ENCODE peak calls at places on chromosomes 1 and 21, in six cellular contexts. F, V, K, I, P and O are unnamed samples.

GRCh38 chr1:21335750-21336168 is 45.5 kb upstream of the ECE1 start:
- DNase-seq in F (no peak), V (no peak), K (no peak), I (no peak), P (no peak), O (peak; percentile 77)

GRCh38 chr1:84379128-84379527 is 19.2 kb upstream of the DNASE2B start:
- DNase-seq in F (no peak), V (no peak), K (peak; percentile 90), I (no peak), P (no peak), O (peak; percentile 79)

GRCh38 chr1:165253818-165254254 is 102.7 kb downstream of the LMX1A start:
- DNase-seq in F (no peak), V (no peak), K (no peak), I (no peak), P (no peak), O (no peak)

GRCh38 chr1:166353162-166353561 is 186.4 kb upstream of the FAM78B start:
- DNase-seq in F (no peak), V (no peak), K (no peak), I (no peak), P (no peak), O (no peak)

GRCh38 chr1:240385985-240386978 is 225.7 kb downstream of the GREM2 start:
- DNase-seq in F (no peak), V (no peak), K (peak; percentile 94), I (peak; percentile 51), P (no peak), O (peak; percentile 85)

GRCh38 chr1:150161747-150162581 is 12.2 kb downstream of the PLEKHO1 start:
- DNase-seq in F (no peak), V (no peak), K (peak; percentile 49), I (no peak), P (no peak), O (peak; percentile 21)

GRCh38 chr1:9048551-9048950 is 20.9 kb downstream of the SLC2A5 start:
- DNase-seq in F (no peak), V (no peak), K (no peak), I (no peak), P (no peak), O (no peak)

GRCh38 chr21:45528981-45529784 is 13.1 kb downstream of the SLC19A1 start:
- DNase-seq in F (peak; percentile 7), V (no peak), K (no peak), I (no peak), P (no peak), O (no peak)

GRCh38 chr21:33386222-33386784 is 16.9 kb upstream of the IFNGR2 start:
- DNase-seq in F (no peak), V (no peak), K (no peak), I (no peak), P (no peak), O (no peak)

GRCh38 chr1:115539061-115539460 is 102.7 kb upstream of the VANGL1 start:
- DNase-seq in F (peak; percentile 26), V (peak; percentile 38), K (peak; percentile 26), I (no peak), P (no peak), O (peak; percentile 32)

GRCh38 chr1:56258395-56258794 is 321.0 kb downstream of the PLPP3 start:
- DNase-seq in F (peak; percentile 44), V (no peak), K (no peak), I (no peak), P (no peak), O (no peak)

GRCh38 chr1:53945183-53945432 is 391 bp downstream of the IFT25 start:
- DNase-seq in F (no peak), V (no peak), K (no peak), I (no peak), P (no peak), O (peak; percentile 10)

GRCh38 chr1:182608850-182609610 is 4.8 kb upstream of the RGS16 start:
- DNase-seq in F (no peak), V (no peak), K (peak; percentile 61), I (no peak), P (no peak), O (peak; percentile 49)

GRCh38 chr1:63917571-63918394 is 144.0 kb downstream of the ROR1 start:
- DNase-seq in F (no peak), V (no peak), K (peak; percentile 21), I (no peak), P (no peak), O (peak; percentile 8)

GRCh38 chr1:160993544-160993943 is 27.4 kb downstream of the F11R start:
- DNase-seq in F (no peak), V (no peak), K (peak; percentile 77), I (no peak), P (no peak), O (no peak)

GRCh38 chr1:211327341-211327921 is 798 bp downstream of the TRAF5 start:
- DNase-seq in F (no peak), V (no peak), K (peak; percentile 71), I (peak; percentile 95), P (peak; percentile 78), O (no peak)

GRCh38 chr21:34774750-34775149 is 106.0 kb downstream of the CLIC6 start:
- DNase-seq in F (no peak), V (no peak), K (no peak), I (no peak), P (no peak), O (no peak)

DNA sequence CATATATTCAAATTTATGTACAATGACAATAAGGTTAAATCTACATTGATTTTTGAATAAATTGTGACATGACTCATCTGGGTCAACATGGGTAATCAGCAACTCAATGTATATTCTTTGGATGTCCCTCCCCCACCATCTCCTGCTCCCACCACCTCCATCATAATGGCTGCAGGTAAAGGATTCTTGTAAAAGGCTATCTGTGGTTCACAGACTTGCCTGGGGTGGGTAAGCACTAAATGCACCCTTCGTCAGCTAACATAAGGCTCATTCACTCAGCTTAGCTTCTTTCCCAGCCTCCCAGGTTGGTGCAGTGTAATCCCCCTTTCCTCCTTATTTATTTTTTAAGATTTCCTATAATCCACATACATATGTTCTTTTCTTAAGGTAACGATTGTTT is 355.7 kb upstream of the DPYD start:
- DNase-seq in F (no peak), V (no peak), K (no peak), I (no peak), P (no peak), O (no peak)
- H3K36me3 ChIP-seq in F (no peaks in the 10 kb centered on the region), V (no peaks in the 10 kb centered on the region), K (no peaks in the 10 kb centered on the region), I (no peaks in the 10 kb centered on the region), P (no peaks in the 10 kb centered on the region), O (no peaks in the 10 kb centered on the region)

GRCh38 chr1:3514404-3514803 is 59.9 kb downstream of the ARHGEF16 start:
- DNase-seq in F (no peak), V (no peak), K (no peak), I (no peak), P (no peak), O (no peak)
- TF ChIP-seq CTCF in F (no peak), V (no peak), K (no peak), I (no peak), P (no peak), O (no peak)

GRCh38 chr1:220691039-220691684 is 999 bp downstream of the C1orf115 start:
- DNase-seq in F (no peak), V (no peak), K (no peak), I (no peak), P (no peak), O (no peak)

GRCh38 chr1:220687809-220688208 is 2.4 kb upstream of the C1orf115 start:
- DNase-seq in F (no peak), V (no peak), K (no peak), I (no peak), P (no peak), O (no peak)

GRCh38 chr1:220689696-220690095 is 467 bp upstream of the C1orf115 start:
- DNase-seq in F (no peak), V (no peak), K (no peak), I (no peak), P (no peak), O (no peak)

GRCh38 chr1:220692436-220693228 is 2.5 kb downstream of the C1orf115 start:
- DNase-seq in F (no peak), V (no peak), K (no peak), I (no peak), P (no peak), O (no peak)

DNA sequence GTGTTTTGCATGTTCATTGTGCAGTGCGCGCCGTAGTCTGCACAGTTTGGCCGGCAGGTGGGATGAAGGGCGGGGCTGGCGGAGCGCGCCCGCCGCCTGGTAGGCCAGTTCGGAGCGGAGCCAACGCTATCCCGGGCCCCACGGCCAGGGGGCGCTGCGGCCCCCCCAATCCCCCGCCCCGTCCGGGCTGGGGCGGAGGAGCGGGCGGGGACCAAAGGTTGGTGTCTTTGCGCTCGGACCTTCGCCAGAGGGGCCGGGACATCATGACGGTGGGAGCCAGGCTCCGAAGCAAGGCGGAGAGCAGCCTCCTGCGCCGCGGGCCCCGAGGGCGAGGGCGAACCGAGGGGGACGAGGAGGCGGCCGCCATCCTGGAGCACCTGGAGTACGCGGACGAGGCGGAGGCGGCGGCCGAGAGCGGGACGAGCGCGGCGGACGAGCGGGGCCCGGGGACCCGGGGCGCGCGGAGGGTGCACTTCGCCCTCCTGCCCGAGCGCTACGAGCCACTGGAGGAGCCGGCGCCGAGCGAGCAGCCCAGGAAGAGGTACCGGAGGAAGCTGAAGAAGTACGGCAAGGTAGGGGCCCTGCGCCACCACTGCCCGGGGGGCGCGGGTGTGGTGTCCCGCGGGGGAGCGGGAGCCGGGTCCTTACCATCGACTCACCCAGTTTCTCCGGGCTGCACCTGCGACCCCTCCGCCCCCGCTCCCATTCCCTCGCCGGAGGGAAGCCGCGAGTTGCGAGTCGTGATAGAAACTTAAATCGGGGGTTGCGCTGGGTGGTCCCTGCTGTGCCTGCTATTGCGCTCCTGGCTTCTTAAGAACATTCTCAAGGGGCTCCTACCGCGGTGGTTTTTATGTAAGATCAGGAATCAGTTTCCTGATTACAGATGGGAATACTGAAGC is at the start of gene C1orf115:
- DNase-seq in F (peak; percentile 71), V (peak; percentile 31), K (peak; percentile 13), I (peak; percentile 98), P (peak; percentile 89), O (peak; percentile 49)
- H3K27me3 ChIP-seq in F (no peaks in the 10 kb centered on the region), V (peaks cover 21% of the 10 kb centered on the region), K (peaks cover 36% of the 10 kb centered on the region), I (peaks cover 35% of the 10 kb centered on the region), P (no peaks in the 10 kb centered on the region), O (no peaks in the 10 kb centered on the region)

GRCh38 chr1:3779912-3780416 is 7.4 kb downstream of the SMIM1 start:
- DNase-seq in F (no peak), V (no peak), K (no peak), I (peak; percentile 45), P (no peak), O (no peak)
- H3K36me3 ChIP-seq in F (peaks cover 2% of the 10 kb centered on the region), V (peaks cover 80% of the 10 kb centered on the region), K (peaks cover 46% of the 10 kb centered on the region), I (peaks cover 57% of the 10 kb centered on the region), P (peaks cover 39% of the 10 kb centered on the region), O (peaks cover 24% of the 10 kb centered on the region)

GRCh38 chr1:112956503-112957132 is 622 bp upstream of the SLC16A1 start:
- DNase-seq in F (no peak), V (no peak), K (no peak), I (peak; percentile 81), P (peak; percentile 13), O (no peak)

GRCh38 chr1:112957133-112957812 is 1.3 kb upstream of the SLC16A1 start:
- DNase-seq in F (no peak), V (no peak), K (peak; percentile 95), I (peak; percentile 96), P (no peak), O (peak; percentile 76)

GRCh38 chr1:112954059-112954458 is 1.9 kb downstream of the SLC16A1 start:
- DNase-seq in F (no peak), V (no peak), K (peak; percentile 13), I (no peak), P (no peak), O (no peak)

GRCh38 chr1:112954945-112955677 is 885 bp downstream of the SLC16A1 start:
- DNase-seq in F (peak; percentile 63), V (no peak), K (peak; percentile 61), I (peak; percentile 86), P (peak; percentile 15), O (peak; percentile 60)

GRCh38 chr1:112955678-112956502 is at the start of gene SLC16A1:
- DNase-seq in F (peak; percentile 95), V (peak; percentile 88), K (peak; percentile 91), I (peak; percentile 97), P (peak; percentile 76), O (peak; percentile 72)
- TF ChIP-seq CTCF in F (peak; percentile 12), V (peak; percentile 64), K (peak; percentile 38), I (peak; percentile 31), P (no peak), O (peak; percentile 38)

GRCh38 chr1:18549896-18550295 is 69.2 kb downstream of the KLHDC7A start:
- DNase-seq in F (no peak), V (no peak), K (no peak), I (no peak), P (no peak), O (no peak)
- H3K27me3 ChIP-seq in F (peaks cover 29% of the 10 kb centered on the region), V (peaks cover 21% of the 10 kb centered on the region), K (no peaks in the 10 kb centered on the region), I (no peaks in the 10 kb centered on the region), P (no peaks in the 10 kb centered on the region), O (no peaks in the 10 kb centered on the region)